ENCODE peak calls at places on chromosomes 6 and 20, in seven cellular contexts. X, L, S, Q, P, U and C are unnamed samples.

GRCh38 chr6:45830441-45831139 is 185.1 kb downstream of the CLIC5 start:
- DNase-seq in U (no peak), S (no peak), X (no peak), Q (no peak), L (no peak), P (no peak), C (peak)

GRCh38 chr20:16701296-16701695 is 28.5 kb upstream of the SNRPB2 start:
- DNase-seq in X (no peak), P (no peak), Q (no peak), U (peak), L (no peak), S (no peak), C (peak)

GRCh38 chr6:168105813-168106660 is 27.0 kb upstream of the FRMD1 start:
- DNase-seq in P (peak), S (peak), U (no peak), X (no peak), L (peak), Q (no peak), C (no peak)

GRCh38 chr6:37632291-37632690 is 65.4 kb downstream of the MDGA1 start:
- DNase-seq in L (no peak), U (no peak), P (no peak), X (no peak), S (no peak), Q (no peak), C (no peak)

GRCh38 chr20:31640259-31640658 is 2.5 kb downstream of the COX4I2 start:
- DNase-seq in U (no peak), L (no peak), X (no peak), Q (no peak), P (no peak), S (no peak), C (no peak)

GRCh38 chr6:159700970-159701369 is 7.9 kb upstream of the SOD2 start:
- DNase-seq in Q (no peak), X (peak), S (no peak), L (no peak), U (no peak), P (no peak), C (no peak)

GRCh38 chr6:3259491-3259958 is 778 bp downstream of the PSMG4 start:
- DNase-seq in P (peak), X (peak), U (peak), L (no peak), Q (no peak), S (no peak), C (peak)

GRCh38 chr6:139373928-139374356 is 506 bp downstream of the CITED2 start:
- DNase-seq in U (no peak), L (peak), X (no peak), P (no peak), Q (no peak), S (no peak), C (no peak)

DNA sequence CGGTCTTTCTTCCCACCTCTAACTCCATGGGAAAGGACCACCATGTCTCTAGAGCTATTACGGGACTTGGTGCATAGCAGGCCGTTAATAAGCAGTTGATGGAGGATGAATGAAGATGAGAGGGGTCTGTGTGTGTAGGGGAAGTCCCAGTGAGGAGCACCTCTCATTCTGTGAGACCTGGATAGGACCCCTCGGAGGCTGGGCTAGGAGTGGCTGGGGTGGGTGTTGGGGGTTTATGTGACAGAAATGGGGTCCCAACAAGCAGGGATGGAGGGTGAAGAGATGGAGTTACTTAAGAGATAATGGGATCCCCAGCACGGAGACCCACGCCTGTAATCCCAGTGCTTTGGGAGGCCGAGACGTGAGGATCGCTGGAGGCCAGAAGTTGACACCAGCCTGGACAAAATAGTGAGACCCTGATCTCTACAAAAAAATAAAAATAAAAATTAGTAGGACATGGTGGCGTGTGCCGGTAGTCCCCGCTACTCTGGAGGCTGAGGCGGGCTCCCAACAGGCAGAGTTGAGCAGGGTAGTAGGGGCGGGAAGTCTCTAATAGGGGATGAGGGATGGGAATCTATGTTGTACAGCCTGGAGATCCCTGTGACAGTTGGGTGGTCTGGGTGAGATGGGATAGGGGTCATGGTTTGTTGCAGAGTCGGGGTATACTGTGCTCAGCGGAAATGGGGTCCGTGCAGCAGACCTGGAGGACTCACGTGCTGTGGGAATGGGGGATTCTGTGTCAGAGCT is 677 bp upstream of the ZNF341 start:
- DNase-seq in U (no peak), X (no peak), S (no peak), L (no peak), P (no peak), Q (no peak), C (no peak)
- H3K4me3 ChIP-seq in U (peak), X (peak), S (peak), L (peak), P (peak), Q (peak), C (peak)

GRCh38 chr6:158028421-158028820 is 46.8 kb downstream of the SYNJ2 start:
- DNase-seq in L (no peak), S (peak), U (no peak), X (no peak), P (no peak), Q (no peak), C (no peak)

GRCh38 chr6:158027590-158028285 is 46.1 kb downstream of the SYNJ2 start:
- DNase-seq in S (peak), U (no peak), L (peak), X (no peak), P (no peak), Q (no peak), C (no peak)

GRCh38 chr6:158026054-158026900 is 44.6 kb downstream of the SYNJ2 start:
- DNase-seq in S (peak), L (peak), Q (peak), X (peak), U (peak), P (peak), C (peak)

GRCh38 chr6:158028876-158029275 is 47.2 kb downstream of the SYNJ2 start:
- DNase-seq in U (no peak), X (no peak), L (no peak), P (no peak), Q (no peak), S (peak), C (no peak)

GRCh38 chr6:158026901-158027589 is 45.4 kb downstream of the SYNJ2 start:
- DNase-seq in L (no peak), Q (no peak), P (no peak), X (no peak), U (no peak), S (peak), C (no peak)
- TF ChIP-seq CTCF in L (no peak), Q (no peak), P (no peak), X (no peak), U (no peak), S (no peak), C (no peak)

DNA sequence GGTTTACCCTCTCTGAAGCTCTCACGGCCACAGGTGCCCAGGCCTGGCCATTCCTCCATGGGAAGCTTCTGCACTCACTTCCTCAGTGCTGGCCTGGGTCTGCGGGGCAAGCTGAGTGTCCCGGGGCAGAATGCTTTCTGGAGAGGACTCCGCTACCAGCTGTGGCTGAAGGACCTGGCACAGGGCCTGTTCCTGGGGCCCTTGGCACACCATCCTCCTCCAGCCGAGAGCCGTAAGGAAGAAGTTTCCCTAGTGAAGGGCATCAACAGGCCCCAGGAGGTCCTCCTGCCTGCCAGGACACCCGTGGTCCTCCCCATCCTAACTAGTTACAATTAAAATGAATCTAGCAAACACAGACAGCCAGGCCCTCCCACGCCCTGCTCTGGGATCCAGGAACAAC is 14.0 kb upstream of the KCNK15 start:
- DNase-seq in U (no peak), Q (no peak), L (no peak), P (no peak), X (no peak), S (peak), C (no peak)
- H3K4me3 ChIP-seq in U (no peak), Q (no peak), L (no peak), P (no peak), X (no peak), S (no peak), C (no peak)

GRCh38 chr6:14706378-14706929 is 539.4 kb upstream of the JARID2 start:
- DNase-seq in P (no peak), U (no peak), X (peak), Q (peak), L (peak), S (peak), C (no peak)

GRCh38 chr6:14703586-14703985 is 542.3 kb upstream of the JARID2 start:
- DNase-seq in Q (no peak), U (no peak), X (peak), L (no peak), S (no peak), P (no peak), C (no peak)

GRCh38 chr6:14705841-14706377 is 540.0 kb upstream of the JARID2 start:
- DNase-seq in L (no peak), X (no peak), S (no peak), P (no peak), U (no peak), Q (no peak), C (no peak)

GRCh38 chr6:14702678-14703077 is 543.2 kb upstream of the JARID2 start:
- DNase-seq in S (no peak), P (no peak), L (no peak), X (peak), Q (no peak), U (no peak), C (no peak)

GRCh38 chr6:14704383-14705271 is 541.2 kb upstream of the JARID2 start:
- DNase-seq in L (no peak), X (peak), S (no peak), Q (no peak), P (no peak), U (no peak), C (no peak)
- TF ChIP-seq CTCF in L (no peak), X (no peak), S (no peak), Q (no peak), P (no peak), U (no peak), C (no peak)

GRCh38 chr6:121435444-121436069 is at the start of gene GJA1:
- DNase-seq in U (peak), X (peak), Q (peak), P (peak), S (no peak), L (peak), C (no peak)
- H3K4me3 ChIP-seq in U (peak), X (peak), Q (peak), P (peak), S (peak), L (peak), C (no peak)